ENCODE peak calls at places on chromosomes 3 and 15, in four cellular contexts. Y is tibial nerve; D is effector memory CD8-positive, alpha-beta T cell; T is naive B cell. R is an unnamed sample.

GRCh38 chr3:194781617-194782016 is 95.9 kb downstream of the FAM43A start:
- DNase-seq in Y (no peak), D (no peak), T (no peak), R (no peak)

GRCh38 chr15:42020713-42021273 is at the start of gene PLA2G4E:
- DNase-seq in Y (no peak), D (no peak), T (no peak), R (no peak)

GRCh38 chr3:151765685-151766084 is 32.0 kb downstream of the AADACL2 start:
- DNase-seq in Y (no peak), D (no peak), T (no peak), R (no peak)

GRCh38 chr3:30500666-30501399 is 105.6 kb upstream of the TGFBR2 start:
- DNase-seq in Y (no peak), D (no peak), T (no peak), R (no peak)

GRCh38 chr3:149886957-149887356 is 73.9 kb downstream of the RNF13 start:
- DNase-seq in Y (no peak), D (no peak), T (no peak), R (no peak)

GRCh38 chr15:71743861-71744382 is 66.4 kb upstream of the NR2E3 start:
- DNase-seq in Y (peak), D (peak), T (peak), R (peak)

GRCh38 chr3:124833710-124834332 is 53.3 kb downstream of the ITGB5 start:
- DNase-seq in Y (no peak), D (no peak), T (no peak), R (no peak)

GRCh38 chr3:148331111-148331818 is 366.4 kb upstream of the AGTR1 start:
- DNase-seq in Y (no peak), D (no peak), T (no peak), R (no peak)

GRCh38 chr15:58444658-58445332 is 13.0 kb downstream of the LIPC start:
- DNase-seq in Y (no peak), D (no peak), T (no peak), R (no peak)

GRCh38 chr3:188294823-188295487 is 141.0 kb downstream of the LPP start:
- DNase-seq in Y (no peak), D (no peak), T (no peak), R (no peak)

GRCh38 chr3:188947983-188948657 is 223.7 kb upstream of the TPRG1 start:
- DNase-seq in Y (peak), D (no peak), T (no peak), R (no peak)

GRCh38 chr3:10442151-10442795 is 63.1 kb downstream of the ATP2B2 start:
- DNase-seq in Y (no peak), D (no peak), T (no peak), R (no peak)

GRCh38 chr15:80936288-80937078 is 53.1 kb downstream of the MESD start:
- DNase-seq in Y (no peak), D (no peak), T (no peak), R (no peak)

R was measured in germinal center.